ENCODE peak calls at places on chromosomes 3 and 15, in five cellular contexts. B is H9, G is mesenchymal stem cell, C is neuronal stem cell, R is H1. S is an unnamed sample. For H3K9me3, the result is how much of the 10 kb centered on the place peaks cover.

GRCh38 chr3:132344666-132345280 is 27.6 kb downstream of the ACP3 start:
- DNase-seq in B (no peak), G (peak), C (no peak), R (no peak), S (peak)

GRCh38 chr15:29283371-29283770 is 13.7 kb upstream of the NSMCE3 start:
- DNase-seq in B (no peak), G (no peak), C (no peak), R (no peak), S (no peak)

GRCh38 chr3:105327662-105328337 is 38.9 kb upstream of the ALCAM start:
- DNase-seq in B (no peak), G (no peak), C (no peak), R (no peak), S (no peak)

GRCh38 chr3:25143356-25143704 is 284.7 kb upstream of the RARB start:
- DNase-seq in B (peak), G (no peak), C (no peak), R (no peak), S (no peak)

GRCh38 chr15:62708470-62708869 is 334.1 kb upstream of the TPM1 start:
- DNase-seq in B (no peak), G (no peak), C (no peak), R (no peak), S (no peak)

GRCh38 chr15:29208352-29208751 is 61.3 kb downstream of the NSMCE3 start:
- DNase-seq in B (no peak), G (no peak), C (no peak), R (no peak), S (no peak)

GRCh38 chr3:107740992-107741896 is 218.5 kb downstream of the BBX start:
- DNase-seq in B (no peak), G (peak), C (no peak), R (no peak), S (peak)

GRCh38 chr15:87461621-87462020 is 794.9 kb downstream of the NTRK3 start:
- DNase-seq in B (no peak), G (peak), C (no peak), R (no peak), S (no peak)

GRCh38 chr3:133463441-133463860 is 63.6 kb downstream of the BFSP2 start:
- DNase-seq in B (no peak), G (no peak), C (no peak), R (no peak), S (peak)

DNA sequence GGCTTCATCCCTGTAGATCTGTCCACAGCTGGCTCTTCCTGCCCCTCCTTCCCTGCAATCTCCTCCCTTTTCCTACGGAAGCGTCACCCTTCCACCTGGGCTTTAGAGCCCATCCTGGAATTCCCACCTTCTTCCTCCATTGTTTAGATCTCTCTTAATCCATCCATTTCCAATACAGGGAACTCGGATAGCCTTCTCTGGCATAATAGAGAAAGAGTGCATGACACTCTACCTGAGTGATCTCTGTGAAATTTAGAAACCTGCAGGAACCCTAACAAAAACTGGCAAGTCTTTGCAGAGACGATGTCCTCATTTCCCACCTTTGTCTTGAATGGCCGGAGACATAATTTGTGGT is 27.2 kb downstream of the ABTB1 start:
- DNase-seq in B (no peak), G (no peak), C (no peak), R (no peak), S (no peak)
- H2BK12ac ChIP-seq in B (no peak), G (no peak), C (no peak), R (no peak), S (no peak)

GRCh38 chr15:46897266-46897665 is 820.0 kb upstream of the SEMA6D start:
- DNase-seq in B (no peak), G (no peak), C (no peak), R (no peak), S (no peak)

GRCh38 chr15:46900992-46901391 is 816.3 kb upstream of the SEMA6D start:
- DNase-seq in B (no peak), G (peak), C (no peak), R (no peak), S (peak)
- H3K9me3 ChIP-seq in B (under half), G (under half), C (under half), R (under half), S (under half)

DNA sequence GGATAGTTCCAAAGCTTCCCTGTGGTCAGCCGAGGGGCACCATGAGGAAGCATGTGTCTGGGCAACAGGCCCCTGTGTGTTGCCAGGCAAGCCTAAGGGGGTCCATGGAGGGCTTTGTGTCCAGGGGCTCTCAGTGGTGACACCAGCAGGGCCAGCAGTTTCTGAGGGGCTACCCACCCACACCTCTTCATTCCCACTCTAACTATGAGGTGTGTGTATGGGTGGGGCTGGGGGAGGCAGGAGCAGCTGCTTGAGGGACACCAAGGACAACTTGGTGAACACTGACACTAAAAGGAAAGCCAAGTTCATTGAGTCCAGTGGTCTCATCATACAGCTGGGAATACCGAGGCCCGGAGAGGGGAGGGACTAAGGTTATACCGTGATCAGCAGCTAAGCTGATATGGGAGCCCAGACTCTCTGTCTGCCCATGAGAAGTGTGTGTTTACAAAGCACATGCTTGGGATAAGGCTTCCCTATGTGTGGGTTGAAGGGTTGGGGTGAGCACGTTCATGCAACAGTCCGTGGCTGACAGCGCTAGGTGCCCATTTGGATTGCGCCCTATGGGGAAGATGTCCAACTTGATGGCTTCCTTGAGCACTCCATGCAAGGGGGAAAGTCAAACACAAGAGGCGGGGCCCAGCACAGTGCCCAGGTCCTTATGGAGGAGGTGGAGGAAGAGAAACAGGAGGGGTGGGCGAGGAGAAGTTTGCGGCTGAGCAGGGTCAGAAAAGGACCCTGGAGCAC is 34.8 kb upstream of the CHRNB4 start:
- DNase-seq in B (no peak), G (no peak), C (no peak), R (no peak), S (no peak)
- H2BK12ac ChIP-seq in B (no peak), G (no peak), C (no peak), R (peak), S (no peak)

GRCh38 chr3:138642226-138642926 is 33.8 kb downstream of the FAIM start:
- DNase-seq in B (no peak), G (no peak), C (no peak), R (no peak), S (no peak)
- H3K9me3 ChIP-seq in B (under half), G (under half), C (under half), R (under half), S (under half)

GRCh38 chr3:19531426-19531825 is 383.1 kb downstream of the KCNH8 start:
- DNase-seq in B (no peak), G (no peak), C (no peak), R (no peak), S (no peak)
- H2BK12ac ChIP-seq in B (no peak), G (no peak), C (no peak), R (no peak), S (no peak)

DNA sequence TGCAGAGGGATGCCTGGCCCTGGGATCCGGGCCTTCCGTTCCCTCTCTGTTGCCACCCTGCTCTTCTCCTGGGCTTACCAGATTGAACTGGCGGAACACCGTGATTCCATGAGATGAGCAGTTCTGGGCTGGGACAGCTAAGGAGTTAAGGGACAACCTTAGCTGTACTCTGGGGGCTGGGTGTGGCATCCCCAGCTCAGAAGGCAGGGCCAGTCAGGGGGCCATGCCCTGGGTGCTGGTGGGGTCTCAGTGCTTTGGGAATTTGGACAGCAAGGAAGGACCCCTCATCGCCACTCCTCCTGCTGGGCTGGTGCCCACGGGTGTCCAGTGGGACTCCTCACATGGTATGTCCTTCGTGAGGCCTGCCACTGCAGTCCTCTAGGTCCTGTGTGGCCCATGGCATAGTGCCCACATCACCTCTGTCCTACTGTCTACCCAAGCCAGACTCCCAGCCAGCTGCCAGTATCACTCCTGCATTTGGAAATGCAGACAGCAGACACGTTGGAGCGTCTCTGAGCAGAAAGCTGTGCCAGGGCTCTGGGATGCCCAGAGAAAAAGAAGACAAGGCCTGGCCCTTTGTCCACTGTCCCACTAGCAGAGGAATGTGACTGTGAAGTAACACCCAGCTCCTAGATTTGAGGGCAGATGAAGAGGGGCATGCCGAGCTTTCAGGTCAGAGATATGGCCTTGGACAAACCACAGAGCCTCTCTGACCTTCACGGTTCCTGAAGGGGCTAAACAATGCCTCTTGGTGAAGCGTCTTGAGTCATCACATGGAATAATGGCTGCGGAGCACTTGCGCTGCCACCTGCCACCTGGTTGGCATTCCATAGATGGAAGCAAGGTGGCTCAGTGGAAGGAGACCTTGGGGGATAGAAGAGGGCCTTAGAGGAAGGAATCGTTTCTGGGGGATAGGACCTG is 12.2 kb downstream of the MRAS start:
- DNase-seq in B (no peak), G (no peak), C (no peak), R (no peak), S (no peak)
- H3K9me3 ChIP-seq in B (under half), G (under half), C (under half), R (under half), S (under half)

DNA sequence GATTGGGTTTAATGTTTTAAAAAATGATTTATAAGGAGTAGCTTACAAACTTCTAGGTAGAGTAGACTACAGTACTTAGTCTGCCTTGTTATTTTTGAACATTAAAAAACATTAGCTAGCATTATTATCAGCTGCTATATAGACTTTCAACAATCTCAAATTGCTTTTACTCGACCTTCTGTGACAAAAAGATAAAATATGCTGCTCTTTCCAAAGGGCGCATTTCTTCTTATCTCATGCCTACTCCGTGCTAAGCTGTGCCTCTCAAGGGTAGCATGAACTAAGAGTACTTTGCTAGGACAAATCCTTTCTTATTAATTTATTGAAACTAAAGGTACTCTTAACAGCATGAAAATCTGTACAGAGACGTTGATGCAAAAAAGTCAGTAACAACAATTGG is 71.3 kb downstream of the SPRED1 start:
- DNase-seq in B (no peak), G (no peak), C (no peak), R (no peak), S (no peak)
- H2BK12ac ChIP-seq in B (no peak), G (no peak), C (no peak), R (no peak), S (no peak)

GRCh38 chr3:74643636-74644035 is 29.2 kb upstream of the CNTN3 start:
- DNase-seq in B (no peak), G (no peak), C (no peak), R (no peak), S (no peak)
- H3K9me3 ChIP-seq in B (under half), G (under half), C (under half), R (under half), S (under half)

GRCh38 chr15:70343961-70344360 is 246.2 kb upstream of the TLE3 start:
- DNase-seq in B (no peak), G (no peak), C (no peak), R (peak), S (no peak)
- H2BK12ac ChIP-seq in B (no peak), G (no peak), C (no peak), R (no peak), S (no peak)

GRCh38 chr3:186075489-186075888 is 33.4 kb downstream of the ETV5 start:
- DNase-seq in B (no peak), G (no peak), C (no peak), R (no peak), S (no peak)
- H3K9me3 ChIP-seq in B (under half), G (under half), C (under half), R (under half), S (under half)